ENCODE peak calls at places on chromosomes 11 and 22, in seven cellular contexts. One of them, this sample, is unnamed. For H3K4me1, the result is how much of the 10 kb centered on the place peaks cover.

GRCh38 chr11:127255239-127255638 is 254.7 kb upstream of the KIRREL3 start:
- DNase-seq in CD8-positive, alpha-beta T cell: no peak
- DNase-seq in A549: no peak
- DNase-seq in cardiac muscle cell: peak
- DNase-seq in lower lobe of right lung: no peak
- DNase-seq in IMR-90: no peak
- DNase-seq in tibial artery: no peak
- DNase-seq in this sample: peak

GRCh38 chr11:73797457-73797856 is 9.8 kb downstream of the MRPL48 start:
- DNase-seq in CD8-positive, alpha-beta T cell: no peak
- DNase-seq in A549: no peak
- DNase-seq in cardiac muscle cell: no peak
- DNase-seq in lower lobe of right lung: no peak
- DNase-seq in IMR-90: no peak
- DNase-seq in tibial artery: no peak
- DNase-seq in this sample: no peak

GRCh38 chr11:128022007-128022368 is 565.4 kb downstream of the ETS1 start:
- DNase-seq in CD8-positive, alpha-beta T cell: no peak
- DNase-seq in A549: no peak
- DNase-seq in cardiac muscle cell: no peak
- DNase-seq in lower lobe of right lung: no peak
- DNase-seq in IMR-90: peak
- DNase-seq in tibial artery: no peak
- DNase-seq in this sample: no peak

GRCh38 chr11:115242982-115243381 is 261.2 kb downstream of the CADM1 start:
- DNase-seq in CD8-positive, alpha-beta T cell: no peak
- DNase-seq in A549: no peak
- DNase-seq in cardiac muscle cell: no peak
- DNase-seq in lower lobe of right lung: no peak
- DNase-seq in IMR-90: no peak
- DNase-seq in tibial artery: no peak
- DNase-seq in this sample: no peak

GRCh38 chr11:66974724-66975402 is at the start of gene C11orf86:
- DNase-seq in CD8-positive, alpha-beta T cell: no peak
- DNase-seq in A549: no peak
- DNase-seq in cardiac muscle cell: no peak
- DNase-seq in lower lobe of right lung: no peak
- DNase-seq in IMR-90: no peak
- DNase-seq in tibial artery: no peak
- DNase-seq in this sample: no peak

GRCh38 chr11:121767433-121767832 is 314.7 kb upstream of the SORL1-AS1 start:
- DNase-seq in CD8-positive, alpha-beta T cell: no peak
- DNase-seq in A549: no peak
- DNase-seq in cardiac muscle cell: peak
- DNase-seq in lower lobe of right lung: no peak
- DNase-seq in IMR-90: peak
- DNase-seq in tibial artery: no peak
- DNase-seq in this sample: no peak

GRCh38 chr11:94525933-94526332 is 13.7 kb downstream of the C11orf97 start:
- DNase-seq in CD8-positive, alpha-beta T cell: no peak
- DNase-seq in A549: no peak
- DNase-seq in cardiac muscle cell: peak
- DNase-seq in lower lobe of right lung: peak
- DNase-seq in IMR-90: peak
- DNase-seq in tibial artery: no peak
- DNase-seq in this sample: peak

GRCh38 chr11:82004537-82005213 is 729.0 kb downstream of the FAM181B start:
- DNase-seq in CD8-positive, alpha-beta T cell: no peak
- DNase-seq in A549: no peak
- DNase-seq in cardiac muscle cell: no peak
- DNase-seq in lower lobe of right lung: no peak
- DNase-seq in IMR-90: no peak
- DNase-seq in tibial artery: no peak
- DNase-seq in this sample: no peak

GRCh38 chr11:133086518-133086917 is 445.8 kb downstream of the OPCML start:
- DNase-seq in CD8-positive, alpha-beta T cell: no peak
- DNase-seq in A549: no peak
- DNase-seq in cardiac muscle cell: no peak
- DNase-seq in lower lobe of right lung: no peak
- DNase-seq in IMR-90: no peak
- DNase-seq in tibial artery: no peak
- DNase-seq in this sample: no peak

GRCh38 chr11:3014314-3014938 is 22.3 kb upstream of the NAP1L4 start:
- DNase-seq in CD8-positive, alpha-beta T cell: peak
- DNase-seq in A549: no peak
- DNase-seq in cardiac muscle cell: no peak
- DNase-seq in lower lobe of right lung: no peak
- DNase-seq in IMR-90: no peak
- DNase-seq in tibial artery: no peak
- DNase-seq in this sample: no peak

GRCh38 chr11:131899954-131900580 is 529.7 kb downstream of the NTM start:
- DNase-seq in CD8-positive, alpha-beta T cell: no peak
- DNase-seq in A549: no peak
- DNase-seq in cardiac muscle cell: no peak
- DNase-seq in lower lobe of right lung: no peak
- DNase-seq in IMR-90: no peak
- DNase-seq in tibial artery: no peak
- DNase-seq in this sample: peak

DNA sequence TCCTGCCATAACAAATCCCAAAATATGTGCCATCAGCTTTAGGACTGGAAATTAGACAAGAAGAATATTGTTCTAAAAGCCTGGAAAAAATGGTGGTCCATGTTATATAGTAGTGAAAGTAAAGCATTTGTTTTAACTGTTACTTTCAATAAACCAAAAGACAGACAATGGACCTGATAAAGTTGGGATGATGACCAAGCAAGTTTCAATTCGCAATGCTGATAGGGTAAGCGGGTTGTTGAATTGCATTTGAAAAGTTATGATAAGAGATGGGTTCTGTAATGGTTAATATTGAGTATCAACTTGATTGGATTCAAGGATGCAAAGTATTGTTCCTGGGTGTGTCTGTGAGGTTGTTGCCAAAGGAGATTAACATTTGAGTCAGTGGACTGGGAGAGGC is 131.9 kb upstream of the ZC3H12C start:
- DNase-seq in CD8-positive, alpha-beta T cell: no peak
- DNase-seq in A549: no peak
- DNase-seq in cardiac muscle cell: no peak
- DNase-seq in lower lobe of right lung: no peak
- DNase-seq in IMR-90: no peak
- DNase-seq in tibial artery: no peak
- DNase-seq in this sample: no peak
- H3K4me1 ChIP-seq in CD8-positive, alpha-beta T cell: under half
- H3K4me1 ChIP-seq in A549: under half
- H3K4me1 ChIP-seq in cardiac muscle cell: under half
- H3K4me1 ChIP-seq in lower lobe of right lung: under half
- H3K4me1 ChIP-seq in IMR-90: under half
- H3K4me1 ChIP-seq in tibial artery: under half
- H3K4me1 ChIP-seq in this sample: under half

GRCh38 chr22:33737662-33738061 is 182.6 kb downstream of the LARGE1 start:
- DNase-seq in CD8-positive, alpha-beta T cell: no peak
- DNase-seq in A549: no peak
- DNase-seq in cardiac muscle cell: no peak
- DNase-seq in lower lobe of right lung: no peak
- DNase-seq in IMR-90: no peak
- DNase-seq in tibial artery: no peak
- DNase-seq in this sample: no peak
- H3K27ac ChIP-seq in CD8-positive, alpha-beta T cell: no peak
- H3K27ac ChIP-seq in A549: no peak
- H3K27ac ChIP-seq in cardiac muscle cell: peak
- H3K27ac ChIP-seq in lower lobe of right lung: no peak
- H3K27ac ChIP-seq in IMR-90: no peak
- H3K27ac ChIP-seq in tibial artery: no peak
- H3K27ac ChIP-seq in this sample: no peak

GRCh38 chr11:28100665-28101064 is 7.3 kb downstream of the KIF18A start:
- DNase-seq in CD8-positive, alpha-beta T cell: no peak
- DNase-seq in A549: no peak
- DNase-seq in cardiac muscle cell: no peak
- DNase-seq in lower lobe of right lung: no peak
- DNase-seq in IMR-90: no peak
- DNase-seq in tibial artery: no peak
- DNase-seq in this sample: no peak

GRCh38 chr11:28099715-28100114 is 8.2 kb downstream of the KIF18A start:
- DNase-seq in CD8-positive, alpha-beta T cell: no peak
- DNase-seq in A549: no peak
- DNase-seq in cardiac muscle cell: no peak
- DNase-seq in lower lobe of right lung: no peak
- DNase-seq in IMR-90: no peak
- DNase-seq in tibial artery: no peak
- DNase-seq in this sample: no peak

GRCh38 chr11:28092786-28093185 is 15.2 kb downstream of the KIF18A start:
- DNase-seq in CD8-positive, alpha-beta T cell: no peak
- DNase-seq in A549: no peak
- DNase-seq in cardiac muscle cell: no peak
- DNase-seq in lower lobe of right lung: no peak
- DNase-seq in IMR-90: no peak
- DNase-seq in tibial artery: no peak
- DNase-seq in this sample: no peak

DNA sequence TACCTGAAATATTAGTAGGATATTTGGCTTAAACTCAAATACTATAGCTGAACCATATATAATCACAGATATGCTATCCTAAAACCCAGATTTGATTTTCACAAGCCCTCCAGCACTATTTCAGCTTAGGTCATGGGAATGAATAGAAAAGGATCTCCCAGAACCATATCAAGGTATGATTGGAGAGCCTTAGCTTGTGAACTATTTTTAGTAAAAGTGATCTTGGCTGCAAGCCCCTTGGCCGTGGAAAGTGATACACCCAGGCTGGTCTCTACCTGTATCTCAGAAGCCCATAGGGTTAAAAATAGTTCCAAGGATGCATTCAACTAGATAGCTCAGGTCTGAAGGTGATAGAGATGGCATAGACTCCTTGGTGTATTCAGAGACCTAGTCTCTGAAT is 9.7 kb downstream of the KIF18A start:
- DNase-seq in CD8-positive, alpha-beta T cell: no peak
- DNase-seq in A549: no peak
- DNase-seq in cardiac muscle cell: no peak
- DNase-seq in lower lobe of right lung: no peak
- DNase-seq in IMR-90: no peak
- DNase-seq in tibial artery: no peak
- DNase-seq in this sample: no peak
- H3K4me3 ChIP-seq in CD8-positive, alpha-beta T cell: no peak
- H3K4me3 ChIP-seq in A549: no peak
- H3K4me3 ChIP-seq in cardiac muscle cell: no peak
- H3K4me3 ChIP-seq in lower lobe of right lung: no peak
- H3K4me3 ChIP-seq in IMR-90: no peak
- H3K4me3 ChIP-seq in tibial artery: no peak
- H3K4me3 ChIP-seq in this sample: no peak

DNA sequence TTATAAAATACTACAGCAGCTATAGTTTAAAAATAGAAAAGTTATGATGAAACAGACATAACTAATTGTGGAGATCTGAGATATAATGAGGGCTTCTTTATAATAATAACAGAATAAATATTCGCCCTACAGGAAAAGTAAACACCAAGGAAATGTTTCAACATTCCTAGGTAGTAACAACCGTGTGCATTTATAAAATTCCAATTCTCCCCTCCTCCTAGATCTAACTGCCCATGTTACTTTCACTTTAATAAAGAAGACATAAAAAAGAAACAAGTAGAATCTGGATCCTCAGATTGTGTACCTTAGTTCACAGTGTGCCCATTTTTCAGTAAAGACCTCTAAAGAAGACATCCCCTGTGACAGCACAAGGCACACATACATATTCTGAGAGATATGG is 57.8 kb upstream of the MN1 start:
- DNase-seq in CD8-positive, alpha-beta T cell: no peak
- DNase-seq in A549: no peak
- DNase-seq in cardiac muscle cell: no peak
- DNase-seq in lower lobe of right lung: no peak
- DNase-seq in IMR-90: peak
- DNase-seq in tibial artery: no peak
- DNase-seq in this sample: no peak
- H3K4me1 ChIP-seq in CD8-positive, alpha-beta T cell: under half
- H3K4me1 ChIP-seq in A549: under half
- H3K4me1 ChIP-seq in cardiac muscle cell: under half
- H3K4me1 ChIP-seq in lower lobe of right lung: under half
- H3K4me1 ChIP-seq in IMR-90: under half
- H3K4me1 ChIP-seq in tibial artery: under half
- H3K4me1 ChIP-seq in this sample: under half

DNA sequence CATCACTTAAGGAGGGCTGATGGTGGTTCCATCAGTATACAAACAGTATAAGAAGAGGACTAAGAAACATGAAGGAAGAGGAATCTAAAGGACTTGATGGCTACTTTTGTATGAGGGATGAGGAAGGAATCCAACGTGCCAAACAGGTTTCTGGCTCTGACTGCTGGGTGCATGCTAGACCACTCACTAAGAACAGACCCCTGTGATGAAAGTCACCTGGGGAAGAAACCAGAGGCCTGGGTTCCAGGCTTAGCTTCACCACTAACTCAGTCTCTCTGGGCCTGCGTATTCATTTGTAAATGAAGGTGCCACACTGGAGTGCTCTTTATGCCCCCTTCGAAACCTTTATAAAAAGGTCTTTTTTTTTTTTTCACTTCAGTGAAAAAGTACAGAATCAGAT is 55.1 kb downstream of the AAMDC start:
- DNase-seq in CD8-positive, alpha-beta T cell: no peak
- DNase-seq in A549: no peak
- DNase-seq in cardiac muscle cell: no peak
- DNase-seq in lower lobe of right lung: no peak
- DNase-seq in IMR-90: no peak
- DNase-seq in tibial artery: no peak
- DNase-seq in this sample: no peak
- H3K27ac ChIP-seq in CD8-positive, alpha-beta T cell: no peak
- H3K27ac ChIP-seq in A549: no peak
- H3K27ac ChIP-seq in cardiac muscle cell: no peak
- H3K27ac ChIP-seq in lower lobe of right lung: no peak
- H3K27ac ChIP-seq in IMR-90: no peak
- H3K27ac ChIP-seq in tibial artery: no peak
- H3K27ac ChIP-seq in this sample: no peak

DNA sequence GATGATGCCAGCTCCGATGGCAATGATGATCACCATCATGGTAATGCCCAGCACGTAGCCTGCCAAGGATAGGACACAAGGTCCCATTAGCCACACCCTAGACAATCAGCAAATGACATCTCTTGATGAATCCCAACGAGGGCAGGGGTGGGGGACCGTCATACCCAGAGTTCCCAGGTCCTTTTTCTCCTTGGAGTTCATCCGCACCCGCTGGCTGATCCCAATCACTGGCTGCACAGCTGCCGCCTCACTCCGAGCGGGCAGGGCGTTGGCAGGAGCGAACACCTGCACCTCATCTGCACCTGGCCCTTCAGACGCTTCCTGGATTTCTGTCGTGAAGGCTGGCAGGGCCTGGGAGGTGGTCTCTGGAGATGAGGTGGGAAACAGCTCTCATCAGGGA is 3.0 kb downstream of the PIK3IP1 start:
- DNase-seq in CD8-positive, alpha-beta T cell: no peak
- DNase-seq in A549: no peak
- DNase-seq in cardiac muscle cell: no peak
- DNase-seq in lower lobe of right lung: no peak
- DNase-seq in IMR-90: no peak
- DNase-seq in tibial artery: no peak
- DNase-seq in this sample: peak
- H3K4me3 ChIP-seq in CD8-positive, alpha-beta T cell: peak
- H3K4me3 ChIP-seq in A549: no peak
- H3K4me3 ChIP-seq in cardiac muscle cell: no peak
- H3K4me3 ChIP-seq in lower lobe of right lung: peak
- H3K4me3 ChIP-seq in IMR-90: no peak
- H3K4me3 ChIP-seq in tibial artery: no peak
- H3K4me3 ChIP-seq in this sample: no peak

GRCh38 chr11:86204356-86204755 is 40.2 kb upstream of the EED start:
- DNase-seq in CD8-positive, alpha-beta T cell: no peak
- DNase-seq in A549: no peak
- DNase-seq in cardiac muscle cell: no peak
- DNase-seq in lower lobe of right lung: no peak
- DNase-seq in IMR-90: no peak
- DNase-seq in tibial artery: no peak
- DNase-seq in this sample: no peak
- H3K4me1 ChIP-seq in CD8-positive, alpha-beta T cell: under half
- H3K4me1 ChIP-seq in A549: under half
- H3K4me1 ChIP-seq in cardiac muscle cell: under half
- H3K4me1 ChIP-seq in lower lobe of right lung: under half
- H3K4me1 ChIP-seq in IMR-90: under half
- H3K4me1 ChIP-seq in tibial artery: under half
- H3K4me1 ChIP-seq in this sample: under half

This sample was measured in right cardiac atrium.